ENCODE peak calls at places on chromosomes 11 and 22, in nine cellular contexts. I is heart left ventricle, G is ovary, U is colonic mucosa, S is neural progenitor cell, H is stomach, Z is right cardiac atrium, W is pancreas, P is OCI-LY7. F is an unnamed sample.

GRCh38 chr11:35500744-35501143 is 24.7 kb downstream of the PAMR1 start:
- DNase-seq in I (no peak), G (no peak), U (no peak), S (no peak), H (no peak), Z (no peak), W (no peak), P (no peak), F (no peak)

GRCh38 chr11:10584071-10584501 is 15.6 kb upstream of the LYVE1 start:
- DNase-seq in I (no peak), G (peak; percentile 71), U (no peak), S (no peak), H (no peak), Z (no peak), W (no peak), P (no peak), F (no peak)

GRCh38 chr11:77418981-77419592 is 54.8 kb downstream of the PAK1 start:
- DNase-seq in I (no peak), G (no peak), U (no peak), S (no peak), H (no peak), Z (no peak), W (no peak), P (no peak), F (no peak)

GRCh38 chr11:14537134-14537599 is 17.0 kb upstream of the PSMA1 start:
- DNase-seq in I (no peak), G (no peak), U (peak; percentile 53), S (peak; percentile 50), H (no peak), Z (no peak), W (no peak), P (peak; percentile 40), F (no peak)

GRCh38 chr11:87076260-87076783 is 38.6 kb downstream of the TMEM135 start:
- DNase-seq in I (no peak), G (no peak), U (no peak), S (no peak), H (no peak), Z (no peak), W (no peak), P (no peak), F (no peak)

GRCh38 chr11:103920933-103921332 is 115.5 kb upstream of the DDI1 start:
- DNase-seq in I (no peak), G (no peak), U (no peak), S (no peak), H (no peak), Z (no peak), W (no peak), P (peak; percentile 18), F (no peak)

GRCh38 chr11:65871811-65872548 is 620 bp downstream of the EFEMP2 start:
- DNase-seq in I (no peak), G (peak; percentile 67), U (no peak), S (peak; percentile 56), H (no peak), Z (peak; percentile 38), W (peak; percentile 46), P (no peak), F (no peak)

GRCh38 chr11:117547188-117547831 is 219.7 kb downstream of the CEP164 start:
- DNase-seq in I (no peak), G (no peak), U (no peak), S (peak; percentile 22), H (no peak), Z (no peak), W (no peak), P (no peak), F (no peak)

GRCh38 chr11:25755918-25756584 is 575.9 kb upstream of the ANO3 start:
- DNase-seq in I (no peak), G (no peak), U (no peak), S (no peak), H (no peak), Z (no peak), W (peak; percentile 7), P (no peak), F (no peak)

GRCh38 chr11:75291741-75292140 is 51.2 kb downstream of the TPBGL start:
- DNase-seq in I (no peak), G (no peak), U (no peak), S (no peak), H (no peak), Z (no peak), W (no peak), P (no peak), F (no peak)

GRCh38 chr11:86955674-86956522 is 703 bp upstream of the FZD4 start:
- DNase-seq in I (peak; percentile 91), G (peak; percentile 91), U (peak; percentile 79), S (peak; percentile 93), H (peak; percentile 89), Z (peak; percentile 91), W (peak; percentile 85), P (peak; percentile 21), F (peak; percentile 91)

GRCh38 chr22:24698266-24698926 is 76.1 kb downstream of the PIWIL3 start:
- DNase-seq in I (no peak), G (no peak), U (no peak), S (no peak), H (no peak), Z (no peak), W (no peak), P (no peak), F (no peak)

GRCh38 chr11:66863428-66864125 is 6.7 kb downstream of the LRFN4 start:
- DNase-seq in I (no peak), G (no peak), U (peak; percentile 80), S (no peak), H (no peak), Z (no peak), W (no peak), P (no peak), F (no peak)

GRCh38 chr22:23181763-23182288 is 1.5 kb downstream of the BCR start:
- DNase-seq in I (no peak), G (no peak), U (no peak), S (no peak), H (no peak), Z (no peak), W (no peak), P (no peak), F (no peak)

GRCh38 chr11:28615542-28615941 is 507.4 kb downstream of the METTL15 start:
- DNase-seq in I (no peak), G (no peak), U (no peak), S (no peak), H (no peak), Z (no peak), W (no peak), P (no peak), F (no peak)

GRCh38 chr11:14373941-14374646 is 15.1 kb upstream of the RRAS2 start:
- DNase-seq in I (peak; percentile 46), G (no peak), U (no peak), S (no peak), H (peak; percentile 29), Z (peak; percentile 32), W (no peak), P (no peak), F (no peak)

GRCh38 chr11:2446590-2447252 is 1.9 kb downstream of the KCNQ1 start:
- DNase-seq in I (peak; percentile 53), G (no peak), U (peak; percentile 76), S (no peak), H (no peak), Z (no peak), W (no peak), P (peak; percentile 64), F (no peak)

GRCh38 chr11:45804806-45805304 is at the start of gene SLC35C1:
- DNase-seq in I (peak; percentile 98), G (peak; percentile 97), U (peak; percentile 98), S (peak; percentile 99), H (peak; percentile 99), Z (peak; percentile 98), W (peak; percentile 98), P (peak; percentile 97), F (peak; percentile 98)
- H3K27ac ChIP-seq in I (peak within 1 kb of the TSS; percentile 83), G (peak within 1 kb of the TSS; percentile 83), U (peak within 1 kb of the TSS; percentile 92), S (no peak within 1 kb of the TSS), H (peak within 1 kb of the TSS; percentile 91), Z (peak within 1 kb of the TSS; percentile 71), W (peak within 1 kb of the TSS; percentile 82), P (no peak within 1 kb of the TSS), F (peak within 1 kb of the TSS; percentile 80)

DNA sequence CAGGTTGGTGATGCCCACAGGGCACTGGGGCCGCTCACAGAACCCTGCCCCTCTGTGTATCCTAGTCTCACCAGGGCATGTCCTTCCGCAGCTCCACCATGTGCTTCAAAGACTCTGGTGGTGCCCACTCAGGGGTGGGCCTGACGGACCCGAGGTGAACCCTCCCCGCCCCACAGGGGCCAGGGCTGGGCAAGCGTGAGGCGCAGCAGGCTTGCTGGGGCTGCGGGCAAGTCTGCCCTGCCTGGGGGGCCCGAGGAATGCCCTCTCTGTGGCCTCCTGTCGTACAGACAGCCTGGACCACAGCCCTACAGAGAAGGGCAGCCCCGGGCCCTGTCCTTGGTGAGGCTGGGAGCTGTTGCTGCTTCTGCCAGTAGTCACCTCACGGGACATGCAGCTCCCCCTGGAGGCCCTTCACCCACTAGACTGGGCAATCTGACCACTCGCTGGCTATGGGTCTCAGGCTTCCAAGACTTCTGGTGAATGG is 40.2 kb downstream of the TBX1 start:
- DNase-seq in I (no peak), G (no peak), U (no peak), S (peak; percentile 58), H (no peak), Z (no peak), W (no peak), P (no peak), F (peak; percentile 68)
- H3K9me3 ChIP-seq in I (no peaks in the 10 kb centered on the region), G (no peaks in the 10 kb centered on the region), U (no peaks in the 10 kb centered on the region), S (no peaks in the 10 kb centered on the region), H (no peaks in the 10 kb centered on the region), Z (no peaks in the 10 kb centered on the region), W (no peaks in the 10 kb centered on the region), P (no peaks in the 10 kb centered on the region), F (no peaks in the 10 kb centered on the region)

GRCh38 chr11:27207025-27207650 is 155.9 kb downstream of the CCDC34 start:
- DNase-seq in I (no peak), G (no peak), U (no peak), S (no peak), H (no peak), Z (no peak), W (no peak), P (no peak), F (no peak)
- H3K27ac ChIP-seq in I (no peak overlapping the region), G (no peak overlapping the region), U (no peak overlapping the region), S (no peak overlapping the region), H (no peak overlapping the region), Z (no peak overlapping the region), W (no peak overlapping the region), P (no peak overlapping the region), F (no peak overlapping the region)

GRCh38 chr22:49365191-49365837 is 462.4 kb downstream of the BRD1 start:
- DNase-seq in I (no peak), G (no peak), U (peak; percentile 5), S (no peak), H (no peak), Z (no peak), W (no peak), P (no peak), F (peak; percentile 22)

GRCh38 chr22:49368221-49368975 is 459.3 kb downstream of the BRD1 start:
- DNase-seq in I (no peak), G (no peak), U (peak; percentile 2), S (no peak), H (peak; percentile 13), Z (no peak), W (no peak), P (no peak), F (peak; percentile 53)

GRCh38 chr22:49367016-49367697 is 460.5 kb downstream of the BRD1 start:
- DNase-seq in I (no peak), G (no peak), U (peak; percentile 6), S (peak; percentile 42), H (peak; percentile 13), Z (no peak), W (no peak), P (no peak), F (peak; percentile 31)

GRCh38 chr22:49365910-49366309 is 461.8 kb downstream of the BRD1 start:
- DNase-seq in I (no peak), G (no peak), U (peak; percentile 4), S (no peak), H (peak; percentile 14), Z (no peak), W (no peak), P (no peak), F (no peak)

GRCh38 chr22:49366437-49366836 is 461.2 kb downstream of the BRD1 start:
- DNase-seq in I (no peak), G (no peak), U (no peak), S (no peak), H (peak; percentile 13), Z (no peak), W (no peak), P (no peak), F (no peak)
- H3K9me3 ChIP-seq in I (no peaks in the 10 kb centered on the region), G (no peaks in the 10 kb centered on the region), U (no peaks in the 10 kb centered on the region), S (no peaks in the 10 kb centered on the region), H (no peaks in the 10 kb centered on the region), Z (no peaks in the 10 kb centered on the region), W (no peaks in the 10 kb centered on the region), P (peaks cover 22% of the 10 kb centered on the region), F (no peaks in the 10 kb centered on the region)